ENCODE peak calls at places on chromosome 22, in five cellular contexts. One of them, this sample, is unnamed.

GRCh38 chr22:39710380-39711117 is 140.0 kb downstream of the CACNA1I start:
- DNase-seq in K562: no peak
- DNase-seq in HCT116: no peak
- DNase-seq in Panc1: no peak
- DNase-seq in GM12878: no peak
- DNase-seq in this sample: no peak

GRCh38 chr22:17844150-17844549 is 69.9 kb upstream of the BID start:
- DNase-seq in K562: no peak
- DNase-seq in HCT116: no peak
- DNase-seq in Panc1: no peak
- DNase-seq in GM12878: no peak
- DNase-seq in this sample: no peak

GRCh38 chr22:39496131-39496838 is 5.8 kb upstream of the MIEF1 start:
- DNase-seq in K562: peak; percentile 37
- DNase-seq in HCT116: peak; percentile 56
- DNase-seq in Panc1: no peak
- DNase-seq in GM12878: no peak
- DNase-seq in this sample: peak; percentile 76

GRCh38 chr22:17243524-17243923 is 24.3 kb upstream of the ADA2 start:
- DNase-seq in K562: no peak
- DNase-seq in HCT116: no peak
- DNase-seq in Panc1: no peak
- DNase-seq in GM12878: peak; percentile 84
- DNase-seq in this sample: no peak

GRCh38 chr22:39556970-39557811 is 13.4 kb upstream of the CACNA1I start:
- DNase-seq in K562: peak; percentile 58
- DNase-seq in HCT116: no peak
- DNase-seq in Panc1: no peak
- DNase-seq in GM12878: no peak
- DNase-seq in this sample: no peak

GRCh38 chr22:40749829-40750228 is 69.3 kb downstream of the SLC25A17 start:
- DNase-seq in K562: no peak
- DNase-seq in HCT116: no peak
- DNase-seq in Panc1: no peak
- DNase-seq in GM12878: no peak
- DNase-seq in this sample: no peak

GRCh38 chr22:29014301-29014700 is 47.3 kb downstream of the C22orf31 start:
- DNase-seq in K562: no peak
- DNase-seq in HCT116: no peak
- DNase-seq in Panc1: no peak
- DNase-seq in GM12878: no peak
- DNase-seq in this sample: no peak

GRCh38 chr22:28481725-28482124 is 197.9 kb downstream of the TTC28 start:
- DNase-seq in K562: no peak
- DNase-seq in HCT116: no peak
- DNase-seq in Panc1: no peak
- DNase-seq in GM12878: no peak
- DNase-seq in this sample: no peak

GRCh38 chr22:27534720-27535125 is 266.8 kb downstream of the MN1 start:
- DNase-seq in K562: no peak
- DNase-seq in HCT116: no peak
- DNase-seq in Panc1: no peak
- DNase-seq in GM12878: no peak
- DNase-seq in this sample: no peak

GRCh38 chr22:28015676-28016601 is 96.9 kb upstream of the PITPNB start:
- DNase-seq in K562: no peak
- DNase-seq in HCT116: no peak
- DNase-seq in Panc1: no peak
- DNase-seq in GM12878: no peak
- DNase-seq in this sample: no peak

GRCh38 chr22:35328472-35328885 is 28.8 kb downstream of the TOM1 start:
- DNase-seq in K562: no peak
- DNase-seq in HCT116: no peak
- DNase-seq in Panc1: no peak
- DNase-seq in GM12878: no peak
- DNase-seq in this sample: no peak

GRCh38 chr22:29208879-29209623 is 3.4 kb downstream of the EMID1 start:
- DNase-seq in K562: no peak
- DNase-seq in HCT116: no peak
- DNase-seq in Panc1: no peak
- DNase-seq in GM12878: peak; percentile 25
- DNase-seq in this sample: no peak

GRCh38 chr22:29065468-29066190 is 4.0 kb upstream of the C22orf31 start:
- DNase-seq in K562: no peak
- DNase-seq in HCT116: no peak
- DNase-seq in Panc1: no peak
- DNase-seq in GM12878: no peak
- DNase-seq in this sample: no peak

GRCh38 chr22:26476705-26477340 is 6.8 kb downstream of the HPS4 start:
- DNase-seq in K562: no peak
- DNase-seq in HCT116: no peak
- DNase-seq in Panc1: no peak
- DNase-seq in GM12878: no peak
- DNase-seq in this sample: no peak

GRCh38 chr22:39174498-39175120 is 22.1 kb upstream of the CBX7 start:
- DNase-seq in K562: no peak
- DNase-seq in HCT116: peak; percentile 23
- DNase-seq in Panc1: peak; percentile 28
- DNase-seq in GM12878: no peak
- DNase-seq in this sample: peak; percentile 98

GRCh38 chr22:17540481-17540880 is 22.8 kb upstream of the SLC25A18 start:
- DNase-seq in K562: peak; percentile 69
- DNase-seq in HCT116: no peak
- DNase-seq in Panc1: no peak
- DNase-seq in GM12878: no peak
- DNase-seq in this sample: no peak

GRCh38 chr22:44523981-44524759 is 26.1 kb upstream of the RTL6 start:
- DNase-seq in K562: no peak
- DNase-seq in HCT116: no peak
- DNase-seq in Panc1: no peak
- DNase-seq in GM12878: no peak
- DNase-seq in this sample: peak; percentile 27

GRCh38 chr22:20390394-20390907 is 3.5 kb upstream of the ZNF74 start:
- DNase-seq in K562: no peak
- DNase-seq in HCT116: no peak
- DNase-seq in Panc1: no peak
- DNase-seq in GM12878: no peak
- DNase-seq in this sample: no peak
- TF ChIP-seq SIN3A in K562: no peak
- TF ChIP-seq SIN3A in HCT116: no peak
- TF ChIP-seq SIN3A in Panc1: no peak
- TF ChIP-seq SIN3A in GM12878: no peak
- TF ChIP-seq SIN3A in this sample: no peak

DNA sequence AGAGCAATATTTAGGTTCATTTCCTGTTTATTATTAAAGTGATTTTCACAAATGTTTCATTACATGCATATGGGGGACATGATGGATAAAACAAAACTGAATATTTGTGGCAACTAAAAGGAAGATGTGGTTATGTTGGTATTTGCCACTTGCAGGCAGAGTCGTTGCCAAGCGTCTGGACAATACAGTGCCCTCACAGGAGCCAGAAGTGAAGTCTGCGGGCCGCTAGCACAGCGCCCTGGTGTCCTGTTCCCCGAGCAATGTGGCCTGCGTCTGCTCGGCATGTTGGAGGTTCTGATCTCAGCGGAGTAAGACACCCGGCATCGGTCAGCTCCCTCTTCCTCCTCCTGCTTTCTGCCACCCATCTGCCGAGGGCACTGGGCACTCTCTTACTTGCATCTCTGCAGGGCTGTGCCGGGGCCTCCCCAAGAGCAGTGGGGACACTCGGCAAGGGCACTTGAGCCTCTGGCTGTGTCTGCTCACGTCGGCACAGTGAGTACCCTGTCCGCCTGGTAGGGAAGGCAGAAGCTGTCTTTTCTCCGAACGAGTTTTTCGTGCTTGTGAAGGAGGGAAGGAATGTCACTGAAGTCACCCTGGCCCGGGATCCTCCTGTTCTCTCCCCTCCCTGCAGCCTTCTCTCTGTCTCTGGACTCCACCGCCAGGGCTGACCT is 10.5 kb upstream of the TTLL12 start:
- DNase-seq in K562: no peak
- DNase-seq in HCT116: no peak
- DNase-seq in Panc1: no peak
- DNase-seq in GM12878: no peak
- DNase-seq in this sample: no peak
- TF ChIP-seq SIN3A in K562: no peak
- TF ChIP-seq SIN3A in HCT116: no peak
- TF ChIP-seq SIN3A in Panc1: no peak
- TF ChIP-seq SIN3A in GM12878: no peak
- TF ChIP-seq SIN3A in this sample: no peak

DNA sequence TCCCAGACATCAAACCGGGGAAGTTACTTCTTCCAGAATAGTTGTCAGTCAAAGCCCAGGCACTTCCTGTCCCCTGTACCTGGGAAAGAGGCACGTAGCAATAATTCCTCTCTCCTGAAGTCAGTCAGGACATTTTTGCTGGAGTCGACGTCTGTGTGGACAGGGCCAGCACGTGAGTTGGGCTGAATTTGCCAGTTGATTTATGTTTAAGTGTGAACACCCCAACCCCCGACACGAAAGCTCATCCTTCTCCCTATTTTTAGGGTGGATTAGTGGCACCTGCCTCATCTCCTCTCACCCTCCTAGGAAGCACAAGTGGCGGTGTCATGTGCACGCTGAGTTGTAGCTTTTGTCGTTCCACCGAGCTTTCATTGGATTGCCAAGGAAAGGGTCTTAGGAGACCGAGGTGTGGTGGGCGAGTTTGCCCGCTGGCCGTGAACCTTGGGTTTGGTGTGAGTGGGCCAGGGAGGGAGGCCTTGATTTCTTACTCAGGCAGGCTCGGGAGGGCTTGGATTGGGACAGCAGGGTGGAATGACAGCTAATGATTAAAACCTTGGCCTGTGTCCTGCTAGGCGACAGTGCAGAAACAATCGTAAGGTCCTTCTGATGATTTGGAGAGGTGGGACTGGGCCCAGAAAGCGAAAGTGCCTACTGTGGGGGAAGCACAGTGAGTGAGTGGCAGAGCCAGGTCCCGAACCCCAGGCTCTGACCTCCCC is 87.0 kb upstream of the CRYBB3 start:
- DNase-seq in K562: no peak
- DNase-seq in HCT116: no peak
- DNase-seq in Panc1: no peak
- DNase-seq in GM12878: no peak
- DNase-seq in this sample: no peak
- TF ChIP-seq SIN3A in K562: no peak
- TF ChIP-seq SIN3A in HCT116: no peak
- TF ChIP-seq SIN3A in Panc1: no peak
- TF ChIP-seq SIN3A in GM12878: no peak
- TF ChIP-seq SIN3A in this sample: no peak

GRCh38 chr22:32518848-32519247 is 44.2 kb downstream of the FBXO7 start:
- DNase-seq in K562: peak; percentile 25
- DNase-seq in HCT116: peak; percentile 15
- DNase-seq in Panc1: no peak
- DNase-seq in GM12878: no peak
- DNase-seq in this sample: no peak
- TF ChIP-seq SIN3A in K562: no peak
- TF ChIP-seq SIN3A in HCT116: no peak
- TF ChIP-seq SIN3A in Panc1: no peak
- TF ChIP-seq SIN3A in GM12878: no peak
- TF ChIP-seq SIN3A in this sample: no peak

GRCh38 chr22:23065495-23066122 is 4.7 kb upstream of the GNAZ start:
- DNase-seq in K562: peak; percentile 59
- DNase-seq in HCT116: no peak
- DNase-seq in Panc1: no peak
- DNase-seq in GM12878: no peak
- DNase-seq in this sample: no peak

GRCh38 chr22:23063539-23064380 is 6.6 kb upstream of the GNAZ start:
- DNase-seq in K562: peak; percentile 47
- DNase-seq in HCT116: no peak
- DNase-seq in Panc1: no peak
- DNase-seq in GM12878: no peak
- DNase-seq in this sample: no peak

GRCh38 chr22:23062616-23063538 is 7.4 kb upstream of the GNAZ start:
- DNase-seq in K562: peak; percentile 48
- DNase-seq in HCT116: no peak
- DNase-seq in Panc1: no peak
- DNase-seq in GM12878: no peak
- DNase-seq in this sample: no peak

GRCh38 chr22:23065069-23065451 is 5.3 kb upstream of the GNAZ start:
- DNase-seq in K562: peak; percentile 55
- DNase-seq in HCT116: no peak
- DNase-seq in Panc1: no peak
- DNase-seq in GM12878: no peak
- DNase-seq in this sample: no peak

DNA sequence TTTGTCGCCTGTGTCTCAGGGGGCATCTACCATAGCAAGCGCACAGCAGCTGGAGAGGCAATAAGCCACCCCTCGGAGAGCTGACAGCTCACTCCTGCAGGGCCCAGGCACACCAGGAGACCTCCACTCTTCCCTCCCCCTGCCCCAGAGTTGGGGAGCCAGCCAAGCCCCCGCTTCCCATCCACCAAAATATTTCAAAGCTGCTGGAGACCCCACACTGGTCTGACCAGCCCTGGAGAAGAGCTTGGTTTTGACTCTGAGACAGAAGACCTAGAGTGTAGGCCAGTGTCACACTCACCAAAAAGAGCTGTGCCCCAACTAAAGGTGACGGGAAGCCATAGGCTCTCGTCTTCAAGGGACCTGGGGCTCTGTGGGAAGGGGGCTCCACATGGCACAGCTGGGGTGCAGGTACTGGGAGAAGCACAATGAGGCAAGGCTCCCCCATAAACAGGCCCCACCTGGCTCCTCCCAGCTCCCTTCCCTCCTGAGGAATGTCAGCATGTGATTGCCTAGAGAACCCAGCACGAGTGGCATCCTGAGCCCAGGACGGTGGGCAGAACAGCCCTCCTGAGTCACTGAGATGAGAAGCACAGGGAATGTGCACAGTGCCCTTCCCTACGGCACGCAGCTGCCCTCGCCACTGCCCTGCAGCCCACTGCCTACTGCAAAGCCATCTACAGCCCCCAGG is 5.8 kb upstream of the GNAZ start:
- DNase-seq in K562: no peak
- DNase-seq in HCT116: no peak
- DNase-seq in Panc1: no peak
- DNase-seq in GM12878: no peak
- DNase-seq in this sample: peak; percentile 39
- TF ChIP-seq SIN3A in K562: no peak
- TF ChIP-seq SIN3A in HCT116: no peak
- TF ChIP-seq SIN3A in Panc1: no peak
- TF ChIP-seq SIN3A in GM12878: no peak
- TF ChIP-seq SIN3A in this sample: no peak

DNA sequence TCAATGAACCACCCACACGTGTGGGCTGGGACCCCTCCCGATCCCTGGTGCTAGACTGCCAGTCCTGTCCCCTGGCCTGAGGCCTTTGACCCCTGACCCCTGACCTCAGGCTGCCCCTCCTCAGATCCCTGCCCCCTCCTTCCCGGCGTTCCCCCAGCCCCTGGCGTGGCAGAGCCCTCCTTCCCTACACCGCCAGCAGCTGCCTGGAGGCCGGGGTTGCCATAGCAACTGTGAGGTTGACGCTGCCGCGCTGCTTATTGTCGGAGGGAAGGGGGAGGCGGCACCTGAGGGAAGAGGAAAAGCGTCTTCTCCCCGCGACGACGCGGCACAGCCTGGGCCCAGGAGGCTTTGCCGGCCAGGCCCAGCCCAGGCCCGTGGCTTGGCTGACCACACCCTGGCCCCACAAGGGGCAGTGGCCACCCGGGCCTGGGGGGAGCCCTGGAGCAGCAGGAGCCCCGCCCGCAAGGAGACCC is 32.6 kb downstream of the SHANK3 start:
- DNase-seq in K562: peak; percentile 62
- DNase-seq in HCT116: no peak
- DNase-seq in Panc1: no peak
- DNase-seq in GM12878: no peak
- DNase-seq in this sample: peak; percentile 87
- TF ChIP-seq SIN3A in K562: no peak
- TF ChIP-seq SIN3A in HCT116: no peak
- TF ChIP-seq SIN3A in Panc1: no peak
- TF ChIP-seq SIN3A in GM12878: no peak
- TF ChIP-seq SIN3A in this sample: peak; percentile 97

This sample was measured in H1.